ENCODE peak calls at places on chromosomes 7 and 10, in six cellular contexts. Y is NCI-H1417; G is activated CD4-positive, CD25-positive, alpha-beta regulatory T cell treated with anti-CD3 and anti-CD28 coated beads, Interleukin-2, amount 50 U/mL, for 72 hours; P is hypothalamus; B is HEK293T; R is A549. Q is an unnamed sample.
A peak's percentile ranks its signal among the peaks of the same experiment; 100 is the strongest.

GRCh38 chr10:93916257-93917063 is 22.7 kb downstream of the SLC35G1 start:
- DNase-seq in B (peak; percentile 49), R (peak; percentile 26), P (no peak), G (no peak), Y (peak; percentile 61), Q (peak; percentile 76)

GRCh38 chr10:101062231-101063161 is 707 bp downstream of the KAZALD1 start:
- DNase-seq in Y (peak; percentile 73), B (peak; percentile 72), P (no peak), G (peak; percentile 55), R (peak; percentile 71), Q (peak; percentile 79)

GRCh38 chr10:19730071-19730470 is 86.2 kb upstream of the PLXDC2 start:
- DNase-seq in R (no peak), B (no peak), P (no peak), Y (no peak), G (no peak), Q (no peak)

GRCh38 chr7:149865437-149865836 is 8.3 kb upstream of the ATP6V0E2 start:
- DNase-seq in B (no peak), G (peak; percentile 55), P (no peak), Y (no peak), R (no peak), Q (no peak)

GRCh38 chr7:137933270-137934017 is 68.4 kb downstream of the CREB3L2 start:
- DNase-seq in G (no peak), Y (no peak), P (no peak), R (no peak), B (no peak), Q (no peak)

GRCh38 chr7:26865094-26865388 is 651 bp upstream of the SKAP2 start:
- DNase-seq in Y (no peak), P (no peak), B (peak; percentile 57), G (no peak), R (peak; percentile 74), Q (no peak)

GRCh38 chr7:98869374-98870070 is at the start of gene TMEM130:
- DNase-seq in P (no peak), R (no peak), G (no peak), Y (peak; percentile 69), B (no peak), Q (no peak)

GRCh38 chr7:123624527-123625183 is 23.0 kb downstream of the ASB15 start:
- DNase-seq in G (peak; percentile 74), R (peak; percentile 48), B (peak; percentile 55), P (no peak), Y (no peak), Q (no peak)

GRCh38 chr7:120867932-120868331 is 10.0 kb upstream of the TSPAN12 start:
- DNase-seq in G (no peak), B (no peak), R (no peak), Y (no peak), P (no peak), Q (no peak)

Q was measured in NCI-H510A treated with DMSO at 0.1 percent for 48 hours.